ENCODE peak calls at places on chromosome 21, in five cellular contexts. P, D, T, Y and V are unnamed samples.

GRCh38 chr21:37450385-37451044 is 83.9 kb downstream of the DYRK1A start:
- DNase-seq in P (no peak), D (no peak), Y (no peak), T (no peak), V (no peak)

GRCh38 chr21:35086357-35086756 is 37.3 kb upstream of the RUNX1 start:
- DNase-seq in Y (no peak), D (no peak), P (no peak), T (no peak), V (no peak)

GRCh38 chr21:35014302-35015044 is 34.6 kb downstream of the RUNX1 start:
- DNase-seq in P (no peak), Y (no peak), D (no peak), T (no peak), V (no peak)

GRCh38 chr21:20443558-20444155 is 554.6 kb upstream of the NCAM2 start:
- DNase-seq in P (no peak), Y (no peak), T (peak; percentile 1), D (peak; percentile 56), V (no peak)

GRCh38 chr21:29073222-29074006 is at the start of gene CCT8:
- DNase-seq in P (peak; percentile 99), T (peak; percentile 98), D (peak; percentile 100), Y (peak; percentile 97), V (peak; percentile 98)

GRCh38 chr21:26169611-26170470 is 729 bp downstream of the APP start:
- DNase-seq in P (no peak), T (peak; percentile 58), Y (peak; percentile 44), D (peak; percentile 77), V (peak; percentile 52)

GRCh38 chr21:33067045-33067444 is 2.9 kb upstream of the OLIG1 start:
- DNase-seq in Y (no peak), D (no peak), T (no peak), P (no peak), V (no peak)

GRCh38 chr21:18335651-18336050 is 67.9 kb downstream of the TMPRSS15 start:
- DNase-seq in Y (no peak), D (no peak), P (no peak), T (no peak), V (no peak)

GRCh38 chr21:29384608-29385359 is 86.1 kb downstream of the BACH1 start:
- DNase-seq in P (no peak), Y (no peak), T (no peak), D (no peak), V (no peak)

GRCh38 chr21:30164796-30165195 is 1.8 kb downstream of the CLDN17 start:
- DNase-seq in P (no peak), Y (no peak), D (no peak), T (no peak), V (no peak)

GRCh38 chr21:32991299-32991850 is 34.4 kb upstream of the OLIG2 start:
- DNase-seq in P (no peak), D (peak; percentile 71), Y (no peak), T (no peak), V (no peak)

GRCh38 chr21:33025471-33026298 is at the start of gene OLIG2:
- DNase-seq in D (peak; percentile 96), P (no peak), T (no peak), Y (peak; percentile 95), V (peak; percentile 71)

GRCh38 chr21:20270365-20271055 is 727.7 kb upstream of the NCAM2 start:
- DNase-seq in D (no peak), Y (no peak), P (no peak), T (no peak), V (no peak)

GRCh38 chr21:34337741-34338140 is 26.1 kb upstream of the KCNE2 start:
- DNase-seq in T (no peak), Y (no peak), D (no peak), P (no peak), V (no peak)

GRCh38 chr21:36549470-36549869 is 69.5 kb upstream of the CLDN14 start:
- DNase-seq in T (no peak), P (no peak), Y (no peak), D (no peak), V (no peak)

GRCh38 chr21:46425566-46425965 is 33.1 kb upstream of the DIP2A start:
- DNase-seq in Y (no peak), D (no peak), P (no peak), T (no peak), V (no peak)

GRCh38 chr21:33657124-33657842 is 15.0 kb downstream of the ITSN1 start:
- DNase-seq in D (no peak), T (no peak), Y (no peak), P (no peak), V (no peak)

GRCh38 chr21:38921511-38922215 is 115.9 kb downstream of the ETS2 start:
- DNase-seq in T (no peak), P (no peak), Y (no peak), D (no peak), V (no peak)

GRCh38 chr21:44301961-44302406 is 2.1 kb downstream of the PFKL start:
- DNase-seq in T (no peak), P (no peak), Y (no peak), D (no peak), V (no peak)
- TF ChIP-seq CTCF in T (no peak), P (no peak), Y (no peak), D (no peak), V (peak; percentile 16)

GRCh38 chr21:43727571-43728466 is 8.9 kb downstream of the PDXK start:
- DNase-seq in Y (peak; percentile 35), P (no peak), D (no peak), T (peak; percentile 65), V (no peak)
- TF ChIP-seq CTCF in Y (no peak), P (peak; percentile 10), D (peak; percentile 10), T (peak; percentile 35), V (no peak)

DNA sequence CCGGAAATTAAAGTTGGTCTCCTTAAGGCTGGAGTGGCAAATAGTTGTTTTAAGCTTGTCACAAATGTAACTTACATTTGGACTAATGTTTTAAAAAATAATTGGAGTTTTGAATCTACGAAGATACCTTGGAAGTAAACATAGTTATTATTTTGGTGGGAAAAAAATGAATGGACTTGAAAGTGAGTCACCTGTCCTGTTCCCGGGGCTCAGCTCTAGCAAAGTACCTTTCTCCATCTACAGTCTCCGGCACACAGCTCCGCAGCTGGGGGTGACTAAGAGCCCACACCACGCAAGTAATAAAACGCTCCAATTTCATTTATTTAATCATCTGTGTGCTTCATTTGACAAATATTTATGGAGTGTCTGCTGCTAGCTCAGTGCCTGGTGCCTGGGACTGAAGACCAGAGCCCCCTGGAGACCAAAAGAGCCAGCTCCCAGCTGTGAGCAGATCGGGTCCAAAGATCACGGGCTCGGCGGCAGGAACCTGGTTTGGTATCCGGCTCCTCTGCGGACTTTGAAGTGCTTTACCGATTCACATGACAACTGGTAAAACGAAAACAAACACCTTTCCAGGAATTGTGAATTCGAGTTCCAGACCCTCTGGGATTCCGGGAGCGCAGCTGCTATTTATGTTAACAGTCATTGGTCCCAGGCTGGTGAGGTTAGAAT is 1.7 kb upstream of the RIPK4 start:
- DNase-seq in Y (peak; percentile 66), T (peak; percentile 80), P (peak; percentile 68), D (peak; percentile 67), V (peak; percentile 72)
- TF ChIP-seq CTCF in Y (no peak), T (peak; percentile 35), P (peak; percentile 67), D (peak; percentile 34), V (no peak)

GRCh38 chr21:31264574-31264973 is 79.5 kb downstream of the TIAM1 start:
- DNase-seq in T (no peak), Y (no peak), D (no peak), P (no peak), V (no peak)
- TF ChIP-seq CTCF in T (no peak), Y (no peak), D (peak; percentile 18), P (no peak), V (no peak)

GRCh38 chr21:45192332-45192731 is 95.4 kb downstream of the POFUT2 start:
- DNase-seq in Y (no peak), D (peak; percentile 33), T (no peak), P (no peak), V (no peak)
- TF ChIP-seq CTCF in Y (no peak), D (peak; percentile 40), T (no peak), P (no peak), V (no peak)

DNA sequence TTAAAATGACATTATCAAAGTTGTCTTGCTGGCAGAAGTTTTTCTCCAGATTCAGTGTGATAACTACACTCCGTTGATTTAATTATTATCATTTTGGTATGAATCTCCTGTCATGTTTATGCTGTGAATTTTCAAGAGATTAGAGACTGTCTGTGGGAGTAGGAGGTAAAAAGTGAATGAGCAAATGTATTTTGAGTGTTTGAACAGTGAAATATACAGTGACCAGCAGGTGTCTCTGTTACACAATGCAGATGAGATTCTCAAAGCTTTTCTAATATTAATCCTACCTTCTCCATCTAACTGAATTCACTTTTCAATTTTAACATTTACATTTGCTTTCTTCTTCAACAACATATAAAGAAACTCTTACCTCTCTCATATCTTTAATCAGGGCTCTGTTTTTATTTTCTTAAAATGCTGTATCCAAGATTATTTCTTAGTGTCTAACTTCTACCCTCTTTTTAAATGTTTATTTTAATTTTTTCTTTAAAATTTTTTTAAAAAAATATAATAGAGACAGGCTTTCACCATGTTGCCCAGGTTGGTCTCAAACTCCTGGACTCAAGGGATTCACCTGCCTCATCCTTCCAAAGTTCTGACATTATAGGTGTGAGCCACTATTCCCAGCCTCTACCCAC is 20.9 kb upstream of the HSPA13 start:
- DNase-seq in T (peak; percentile 28), D (peak; percentile 21), Y (no peak), P (peak; percentile 11), V (no peak)
- TF ChIP-seq CTCF in T (peak; percentile 59), D (peak; percentile 67), Y (peak; percentile 28), P (peak; percentile 50), V (peak; percentile 61)

GRCh38 chr21:15831497-15831896 is 101.7 kb downstream of the USP25 start:
- DNase-seq in T (no peak), D (no peak), P (no peak), Y (no peak), V (no peak)

GRCh38 chr21:15825699-15826098 is 95.9 kb downstream of the USP25 start:
- DNase-seq in Y (no peak), P (no peak), T (no peak), D (no peak), V (no peak)

GRCh38 chr21:15823486-15824150 is 93.8 kb downstream of the USP25 start:
- DNase-seq in Y (no peak), T (no peak), D (no peak), P (no peak), V (no peak)

GRCh38 chr21:15826908-15827601 is 97.3 kb downstream of the USP25 start:
- DNase-seq in D (no peak), T (no peak), Y (no peak), P (no peak), V (no peak)

GRCh38 chr21:15826147-15826780 is 96.5 kb downstream of the USP25 start:
- DNase-seq in Y (peak; percentile 13), T (peak; percentile 73), D (peak; percentile 52), P (no peak), V (peak; percentile 35)
- TF ChIP-seq CTCF in Y (peak; percentile 30), T (peak; percentile 58), D (peak; percentile 71), P (peak; percentile 47), V (peak; percentile 43)